ENCODE peak calls at places on chromosomes 7 and 10, in four cellular contexts. One of them, this sample, is unnamed.
A peak's percentile ranks its signal among the peaks of the same experiment; 100 is the strongest.

GRCh38 chr10:127117125-127117524 is 79.3 kb downstream of the INSYN2A start:
- DNase-seq in activated CD4-positive, alpha-beta T cell treated with anti-CD3 and anti-CD28 coated beads, Interleukin-2, amount 50 U/mL, for 4 hours: no peak
- DNase-seq in central memory CD4-positive, alpha-beta T cell: no peak
- DNase-seq in anterior cingulate cortex: no peak
- DNase-seq in this sample: no peak

GRCh38 chr7:155188357-155188756 is 109.3 kb upstream of the INSIG1 start:
- DNase-seq in activated CD4-positive, alpha-beta T cell treated with anti-CD3 and anti-CD28 coated beads, Interleukin-2, amount 50 U/mL, for 4 hours: no peak
- DNase-seq in central memory CD4-positive, alpha-beta T cell: no peak
- DNase-seq in anterior cingulate cortex: no peak
- DNase-seq in this sample: no peak

GRCh38 chr7:81812514-81813472 is 42.9 kb upstream of the HGF start:
- DNase-seq in activated CD4-positive, alpha-beta T cell treated with anti-CD3 and anti-CD28 coated beads, Interleukin-2, amount 50 U/mL, for 4 hours: no peak
- DNase-seq in central memory CD4-positive, alpha-beta T cell: no peak
- DNase-seq in anterior cingulate cortex: no peak
- DNase-seq in this sample: no peak

GRCh38 chr10:15209827-15210509 is 41.5 kb upstream of the NMT2 start:
- DNase-seq in activated CD4-positive, alpha-beta T cell treated with anti-CD3 and anti-CD28 coated beads, Interleukin-2, amount 50 U/mL, for 4 hours: peak; percentile 75
- DNase-seq in central memory CD4-positive, alpha-beta T cell: peak; percentile 63
- DNase-seq in anterior cingulate cortex: peak; percentile 86
- DNase-seq in this sample: peak; percentile 67

GRCh38 chr10:114070710-114071109 is 27.0 kb downstream of the ADRB1 start:
- DNase-seq in activated CD4-positive, alpha-beta T cell treated with anti-CD3 and anti-CD28 coated beads, Interleukin-2, amount 50 U/mL, for 4 hours: no peak
- DNase-seq in central memory CD4-positive, alpha-beta T cell: no peak
- DNase-seq in anterior cingulate cortex: no peak
- DNase-seq in this sample: no peak

GRCh38 chr10:50514995-50515394 is 108.8 kb downstream of the SGMS1 start:
- DNase-seq in activated CD4-positive, alpha-beta T cell treated with anti-CD3 and anti-CD28 coated beads, Interleukin-2, amount 50 U/mL, for 4 hours: no peak
- DNase-seq in central memory CD4-positive, alpha-beta T cell: no peak
- DNase-seq in anterior cingulate cortex: no peak
- DNase-seq in this sample: no peak

GRCh38 chr7:110871856-110872255 is 219.1 kb upstream of the LRRN3 start:
- DNase-seq in activated CD4-positive, alpha-beta T cell treated with anti-CD3 and anti-CD28 coated beads, Interleukin-2, amount 50 U/mL, for 4 hours: no peak
- DNase-seq in central memory CD4-positive, alpha-beta T cell: no peak
- DNase-seq in anterior cingulate cortex: no peak
- DNase-seq in this sample: no peak

GRCh38 chr10:58856508-58857240 is 319.8 kb upstream of the PHYHIPL start:
- DNase-seq in activated CD4-positive, alpha-beta T cell treated with anti-CD3 and anti-CD28 coated beads, Interleukin-2, amount 50 U/mL, for 4 hours: no peak
- DNase-seq in central memory CD4-positive, alpha-beta T cell: no peak
- DNase-seq in anterior cingulate cortex: no peak
- DNase-seq in this sample: no peak

GRCh38 chr10:3780766-3781457 is 4.1 kb downstream of the KLF6 start:
- DNase-seq in activated CD4-positive, alpha-beta T cell treated with anti-CD3 and anti-CD28 coated beads, Interleukin-2, amount 50 U/mL, for 4 hours: no peak
- DNase-seq in central memory CD4-positive, alpha-beta T cell: no peak
- DNase-seq in anterior cingulate cortex: no peak
- DNase-seq in this sample: no peak

GRCh38 chr10:18759575-18759974 is 100.3 kb downstream of the ARL5B start:
- DNase-seq in activated CD4-positive, alpha-beta T cell treated with anti-CD3 and anti-CD28 coated beads, Interleukin-2, amount 50 U/mL, for 4 hours: no peak
- DNase-seq in central memory CD4-positive, alpha-beta T cell: no peak
- DNase-seq in anterior cingulate cortex: no peak
- DNase-seq in this sample: no peak

GRCh38 chr7:7693881-7694280 is 24.5 kb downstream of the RPA3 start:
- DNase-seq in activated CD4-positive, alpha-beta T cell treated with anti-CD3 and anti-CD28 coated beads, Interleukin-2, amount 50 U/mL, for 4 hours: no peak
- DNase-seq in central memory CD4-positive, alpha-beta T cell: no peak
- DNase-seq in anterior cingulate cortex: no peak
- DNase-seq in this sample: no peak

GRCh38 chr7:69699949-69700715 is 101.9 kb downstream of the AUTS2 start:
- DNase-seq in activated CD4-positive, alpha-beta T cell treated with anti-CD3 and anti-CD28 coated beads, Interleukin-2, amount 50 U/mL, for 4 hours: no peak
- DNase-seq in central memory CD4-positive, alpha-beta T cell: no peak
- DNase-seq in anterior cingulate cortex: no peak
- DNase-seq in this sample: no peak

GRCh38 chr10:34109952-34110702 is 705.0 kb downstream of the PARD3 start:
- DNase-seq in activated CD4-positive, alpha-beta T cell treated with anti-CD3 and anti-CD28 coated beads, Interleukin-2, amount 50 U/mL, for 4 hours: no peak
- DNase-seq in central memory CD4-positive, alpha-beta T cell: no peak
- DNase-seq in anterior cingulate cortex: no peak
- DNase-seq in this sample: no peak

GRCh38 chr7:74498354-74498753 is 44.6 kb downstream of the GTF2IRD1 start:
- DNase-seq in activated CD4-positive, alpha-beta T cell treated with anti-CD3 and anti-CD28 coated beads, Interleukin-2, amount 50 U/mL, for 4 hours: no peak
- DNase-seq in central memory CD4-positive, alpha-beta T cell: no peak
- DNase-seq in anterior cingulate cortex: no peak
- DNase-seq in this sample: no peak

GRCh38 chr7:43669286-43670081 is 59.8 kb downstream of the COA1 start:
- DNase-seq in activated CD4-positive, alpha-beta T cell treated with anti-CD3 and anti-CD28 coated beads, Interleukin-2, amount 50 U/mL, for 4 hours: peak; percentile 79
- DNase-seq in central memory CD4-positive, alpha-beta T cell: peak; percentile 82
- DNase-seq in anterior cingulate cortex: no peak
- DNase-seq in this sample: no peak

GRCh38 chr7:4682621-4683042 is 537 bp downstream of the FOXK1 start:
- DNase-seq in activated CD4-positive, alpha-beta T cell treated with anti-CD3 and anti-CD28 coated beads, Interleukin-2, amount 50 U/mL, for 4 hours: peak; percentile 26
- DNase-seq in central memory CD4-positive, alpha-beta T cell: no peak
- DNase-seq in anterior cingulate cortex: peak; percentile 26
- DNase-seq in this sample: no peak

GRCh38 chr7:22726849-22727792 is at the start of gene IL6:
- DNase-seq in activated CD4-positive, alpha-beta T cell treated with anti-CD3 and anti-CD28 coated beads, Interleukin-2, amount 50 U/mL, for 4 hours: no peak
- DNase-seq in central memory CD4-positive, alpha-beta T cell: peak; percentile 9
- DNase-seq in anterior cingulate cortex: peak; percentile 44
- DNase-seq in this sample: no peak

GRCh38 chr7:3880221-3880935 is 579.3 kb downstream of the SDK1 start:
- DNase-seq in activated CD4-positive, alpha-beta T cell treated with anti-CD3 and anti-CD28 coated beads, Interleukin-2, amount 50 U/mL, for 4 hours: no peak
- DNase-seq in central memory CD4-positive, alpha-beta T cell: no peak
- DNase-seq in anterior cingulate cortex: no peak
- DNase-seq in this sample: no peak

GRCh38 chr7:130303127-130303526 is 10.2 kb downstream of the CPA4 start:
- DNase-seq in activated CD4-positive, alpha-beta T cell treated with anti-CD3 and anti-CD28 coated beads, Interleukin-2, amount 50 U/mL, for 4 hours: no peak
- DNase-seq in central memory CD4-positive, alpha-beta T cell: no peak
- DNase-seq in anterior cingulate cortex: no peak
- DNase-seq in this sample: no peak

GRCh38 chr10:72574636-72575035 is 51.2 kb downstream of the MICU1 start:
- DNase-seq in activated CD4-positive, alpha-beta T cell treated with anti-CD3 and anti-CD28 coated beads, Interleukin-2, amount 50 U/mL, for 4 hours: no peak
- DNase-seq in central memory CD4-positive, alpha-beta T cell: no peak
- DNase-seq in anterior cingulate cortex: no peak
- DNase-seq in this sample: peak; percentile 15

GRCh38 chr10:83214178-83214577 is 925.1 kb upstream of the GHITM start:
- DNase-seq in activated CD4-positive, alpha-beta T cell treated with anti-CD3 and anti-CD28 coated beads, Interleukin-2, amount 50 U/mL, for 4 hours: no peak
- DNase-seq in central memory CD4-positive, alpha-beta T cell: no peak
- DNase-seq in anterior cingulate cortex: no peak
- DNase-seq in this sample: no peak

GRCh38 chr7:77655836-77656455 is 40.3 kb upstream of the RSBN1L start:
- DNase-seq in activated CD4-positive, alpha-beta T cell treated with anti-CD3 and anti-CD28 coated beads, Interleukin-2, amount 50 U/mL, for 4 hours: no peak
- DNase-seq in central memory CD4-positive, alpha-beta T cell: no peak
- DNase-seq in anterior cingulate cortex: no peak
- DNase-seq in this sample: no peak

GRCh38 chr10:27603104-27603503 is 99.0 kb downstream of the RAB18 start:
- DNase-seq in activated CD4-positive, alpha-beta T cell treated with anti-CD3 and anti-CD28 coated beads, Interleukin-2, amount 50 U/mL, for 4 hours: no peak
- DNase-seq in central memory CD4-positive, alpha-beta T cell: no peak
- DNase-seq in anterior cingulate cortex: no peak
- DNase-seq in this sample: no peak

GRCh38 chr7:50953820-50954219 is 171.1 kb upstream of the GRB10 start:
- DNase-seq in activated CD4-positive, alpha-beta T cell treated with anti-CD3 and anti-CD28 coated beads, Interleukin-2, amount 50 U/mL, for 4 hours: no peak
- DNase-seq in central memory CD4-positive, alpha-beta T cell: no peak
- DNase-seq in anterior cingulate cortex: no peak
- DNase-seq in this sample: no peak

GRCh38 chr10:25555865-25556264 is 378.2 kb upstream of the MYO3A start:
- DNase-seq in activated CD4-positive, alpha-beta T cell treated with anti-CD3 and anti-CD28 coated beads, Interleukin-2, amount 50 U/mL, for 4 hours: no peak
- DNase-seq in central memory CD4-positive, alpha-beta T cell: no peak
- DNase-seq in anterior cingulate cortex: no peak
- DNase-seq in this sample: no peak

GRCh38 chr7:93115796-93116195 is 2.0 kb downstream of the SAMD9 start:
- DNase-seq in activated CD4-positive, alpha-beta T cell treated with anti-CD3 and anti-CD28 coated beads, Interleukin-2, amount 50 U/mL, for 4 hours: no peak
- DNase-seq in central memory CD4-positive, alpha-beta T cell: no peak
- DNase-seq in anterior cingulate cortex: no peak
- DNase-seq in this sample: no peak

GRCh38 chr7:80929619-80930018 is 10.8 kb upstream of the SEMA3C start:
- DNase-seq in activated CD4-positive, alpha-beta T cell treated with anti-CD3 and anti-CD28 coated beads, Interleukin-2, amount 50 U/mL, for 4 hours: no peak
- DNase-seq in central memory CD4-positive, alpha-beta T cell: no peak
- DNase-seq in anterior cingulate cortex: no peak
- DNase-seq in this sample: no peak

GRCh38 chr10:82464419-82464818 is 589.4 kb downstream of the NRG3 start:
- DNase-seq in activated CD4-positive, alpha-beta T cell treated with anti-CD3 and anti-CD28 coated beads, Interleukin-2, amount 50 U/mL, for 4 hours: no peak
- DNase-seq in central memory CD4-positive, alpha-beta T cell: no peak
- DNase-seq in anterior cingulate cortex: no peak
- DNase-seq in this sample: no peak

GRCh38 chr10:118340486-118340885 is 1.6 kb downstream of the FAM204A start:
- DNase-seq in activated CD4-positive, alpha-beta T cell treated with anti-CD3 and anti-CD28 coated beads, Interleukin-2, amount 50 U/mL, for 4 hours: no peak
- DNase-seq in central memory CD4-positive, alpha-beta T cell: no peak
- DNase-seq in anterior cingulate cortex: no peak
- DNase-seq in this sample: no peak

GRCh38 chr7:137970263-137970975 is 31.5 kb downstream of the CREB3L2 start:
- DNase-seq in activated CD4-positive, alpha-beta T cell treated with anti-CD3 and anti-CD28 coated beads, Interleukin-2, amount 50 U/mL, for 4 hours: no peak
- DNase-seq in central memory CD4-positive, alpha-beta T cell: no peak
- DNase-seq in anterior cingulate cortex: peak; percentile 26
- DNase-seq in this sample: no peak

GRCh38 chr10:84524435-84524834 is 196.0 kb downstream of the CCSER2 start:
- DNase-seq in activated CD4-positive, alpha-beta T cell treated with anti-CD3 and anti-CD28 coated beads, Interleukin-2, amount 50 U/mL, for 4 hours: no peak
- DNase-seq in central memory CD4-positive, alpha-beta T cell: no peak
- DNase-seq in anterior cingulate cortex: no peak
- DNase-seq in this sample: no peak

GRCh38 chr7:98116656-98117461 is 10.2 kb downstream of the LMTK2 start:
- DNase-seq in activated CD4-positive, alpha-beta T cell treated with anti-CD3 and anti-CD28 coated beads, Interleukin-2, amount 50 U/mL, for 4 hours: no peak
- DNase-seq in central memory CD4-positive, alpha-beta T cell: no peak
- DNase-seq in anterior cingulate cortex: no peak
- DNase-seq in this sample: no peak

GRCh38 chr7:38107486-38107893 is 70.6 kb upstream of the STARD3NL start:
- DNase-seq in activated CD4-positive, alpha-beta T cell treated with anti-CD3 and anti-CD28 coated beads, Interleukin-2, amount 50 U/mL, for 4 hours: peak; percentile 62
- DNase-seq in central memory CD4-positive, alpha-beta T cell: peak; percentile 44
- DNase-seq in anterior cingulate cortex: peak; percentile 27
- DNase-seq in this sample: peak; percentile 16

GRCh38 chr10:7444576-7445226 is 33.9 kb upstream of the SFMBT2 start:
- DNase-seq in activated CD4-positive, alpha-beta T cell treated with anti-CD3 and anti-CD28 coated beads, Interleukin-2, amount 50 U/mL, for 4 hours: no peak
- DNase-seq in central memory CD4-positive, alpha-beta T cell: no peak
- DNase-seq in anterior cingulate cortex: peak; percentile 54
- DNase-seq in this sample: peak; percentile 84

This sample was measured in hippocampal formation.